ENCODE peak calls at places on chromosomes 11 and 22, in seven cellular contexts. W, S, L, O, T, I and U are unnamed samples.

GRCh38 chr11:102192349-102193066 is 82.3 kb downstream of the YAP1 start:
- DNase-seq in I (no peak), T (no peak), O (no peak), L (no peak), S (no peak), W (no peak), U (no peak)

GRCh38 chr11:20668844-20669832 is at the start of gene NELL1:
- DNase-seq in T (no peak), W (peak), S (no peak), L (peak), O (peak), I (no peak), U (no peak)

GRCh38 chr22:40432167-40432566 is 61.8 kb downstream of the SGSM3 start:
- DNase-seq in W (no peak), S (no peak), I (no peak), O (no peak), T (no peak), L (no peak), U (no peak)

GRCh38 chr11:127000991-127001390 is 421 bp upstream of the KIRREL3 start:
- DNase-seq in I (peak), W (peak), L (no peak), T (no peak), O (no peak), S (no peak), U (no peak)

GRCh38 chr11:81644239-81644840 is 1089.3 kb downstream of the FAM181B start:
- DNase-seq in O (peak), W (peak), L (peak), S (no peak), T (no peak), I (peak), U (no peak)

GRCh38 chr11:73323464-73323863 is 15.4 kb downstream of the ARHGEF17 start:
- DNase-seq in T (no peak), S (no peak), O (no peak), L (no peak), I (peak), W (no peak), U (no peak)

GRCh38 chr11:74417379-74417804 is 19.2 kb upstream of the PGM2L1 start:
- DNase-seq in T (no peak), O (no peak), S (no peak), L (no peak), I (no peak), W (peak), U (no peak)

GRCh38 chr22:36546932-36547331 is 18.0 kb upstream of the EIF3D start:
- DNase-seq in O (no peak), W (no peak), T (no peak), L (no peak), I (peak), S (peak), U (no peak)

GRCh38 chr11:11977206-11977938 is 31.1 kb downstream of the DKK3 start:
- DNase-seq in S (no peak), O (no peak), T (no peak), W (no peak), I (peak), L (no peak), U (peak)

GRCh38 chr11:29025001-29025400 is 916.8 kb downstream of the METTL15 start:
- DNase-seq in I (peak), S (no peak), T (no peak), O (no peak), L (no peak), W (no peak), U (no peak)

GRCh38 chr11:36564376-36565032 is 3.3 kb upstream of the RAG1 start:
- DNase-seq in S (no peak), W (peak), T (peak), L (peak), I (peak), O (peak), U (no peak)

GRCh38 chr11:34887260-34887659 is 28.9 kb downstream of the APIP start:
- DNase-seq in W (no peak), T (no peak), I (no peak), L (no peak), S (no peak), O (no peak), U (no peak)

GRCh38 chr11:41578421-41579047 is 119.1 kb upstream of the LRRC4C start:
- DNase-seq in O (no peak), S (no peak), L (no peak), W (no peak), T (no peak), I (no peak), U (no peak)

GRCh38 chr11:119728651-119729580 is at the start of gene NECTIN1:
- DNase-seq in O (peak), I (peak), S (no peak), T (peak), L (peak), W (peak), U (peak)

GRCh38 chr11:117316197-117316961 is at the start of gene BACE1:
- DNase-seq in T (no peak), S (peak), I (peak), W (peak), O (peak), L (peak), U (peak)

GRCh38 chr22:44664149-44664548 is 37.9 kb upstream of the PRR5 start:
- DNase-seq in I (no peak), O (no peak), T (peak), S (no peak), W (no peak), L (no peak), U (no peak)

GRCh38 chr11:47220401-47220821 is 5.6 kb downstream of the DDB2 start:
- DNase-seq in O (no peak), S (no peak), T (no peak), L (no peak), I (peak), W (no peak), U (no peak)

GRCh38 chr11:56841210-56841810 is 92.8 kb upstream of the OR9G4 start:
- DNase-seq in I (peak), T (peak), S (no peak), O (peak), L (peak), W (peak), U (no peak)

GRCh38 chr22:46546466-46547178 is 9.2 kb upstream of the CELSR1 start:
- DNase-seq in L (no peak), I (peak), S (peak), O (no peak), W (no peak), T (no peak), U (peak)

GRCh38 chr11:57480409-57481137 is 20.2 kb downstream of the RTN4RL2 start:
- DNase-seq in O (peak), L (peak), I (peak), T (peak), S (no peak), W (peak), U (no peak)

GRCh38 chr11:36306888-36307287 is 10.8 kb downstream of the PRR5L start:
- DNase-seq in O (peak), T (no peak), I (no peak), S (no peak), L (peak), W (no peak), U (no peak)

GRCh38 chr22:50671641-50672040 is 982 bp upstream of the SHANK3 start:
- DNase-seq in O (peak), L (no peak), I (no peak), T (no peak), S (peak), W (no peak), U (no peak)

GRCh38 chr11:124115782-124116616 is 749 bp downstream of the VWA5A start:
- DNase-seq in T (no peak), I (no peak), L (no peak), W (no peak), S (no peak), O (no peak), U (no peak)

GRCh38 chr22:24962094-24962493 is 9.6 kb downstream of the KIAA1671 start:
- DNase-seq in W (no peak), I (no peak), T (no peak), L (no peak), S (no peak), O (no peak), U (no peak)

GRCh38 chr22:41447435-41448188 is 1.0 kb upstream of the TOB2 start:
- DNase-seq in T (peak), W (peak), I (peak), S (peak), O (peak), L (peak), U (peak)

GRCh38 chr22:33271390-33272161 is 213.4 kb upstream of the SYN3 start:
- DNase-seq in I (no peak), L (no peak), W (no peak), O (peak), S (no peak), T (no peak), U (no peak)